ENCODE peak calls at places on chromosome 2, in nine cellular contexts. R is GM12891; T is NCI-H345; H is amygdala; Q is left ventricle myocardium inferior; B is stimulated activated CD4-positive, alpha-beta T cell treated with anti-CD3 and anti-CD28 coated beads, Interleukin-2, amount 100 ng/mL, for 48 hours; E is lower lobe of right lung; G is A549; X is fibroblast of pulmonary artery. D is an unnamed sample.

GRCh38 chr2:231545105-231545902 is 15.1 kb upstream of the NMUR1 start:
- DNase-seq in H (peak; percentile 56), T (no peak), X (peak; percentile 78), G (no peak), R (peak; percentile 73), B (peak; percentile 49), Q (peak; percentile 60), E (peak; percentile 76), D (peak; percentile 88)

GRCh38 chr2:28437142-28437835 is 44.6 kb downstream of the FOSL2 start:
- DNase-seq in Q (no peak), G (no peak), X (no peak), H (no peak), E (peak; percentile 85), T (no peak), B (no peak), R (no peak), D (no peak)

GRCh38 chr2:218805627-218806026 is 23.7 kb downstream of the CYP27A1 start:
- DNase-seq in E (no peak), X (peak; percentile 42), B (no peak), G (no peak), R (no peak), T (no peak), H (no peak), Q (no peak), D (peak; percentile 81)

GRCh38 chr2:33796511-33796910 is 197.4 kb upstream of the FAM98A start:
- DNase-seq in G (no peak), T (no peak), B (no peak), R (no peak), H (no peak), Q (no peak), E (no peak), X (no peak), D (no peak)

GRCh38 chr2:127403460-127403859 is 14.8 kb upstream of the PROC start:
- DNase-seq in R (no peak), X (no peak), H (no peak), E (no peak), B (no peak), T (no peak), Q (no peak), G (no peak), D (no peak)

GRCh38 chr2:36545871-36546416 is 52.0 kb downstream of the FEZ2 start:
- DNase-seq in T (no peak), Q (no peak), E (no peak), H (no peak), R (no peak), X (no peak), B (no peak), G (no peak), D (no peak)

GRCh38 chr2:10305254-10305635 is 2.5 kb downstream of the HPCAL1 start:
- DNase-seq in T (no peak), H (no peak), B (no peak), R (no peak), X (no peak), Q (no peak), E (no peak), G (no peak), D (peak; percentile 12)

GRCh38 chr2:211364911-211365310 is 808.5 kb downstream of the CPS1 start:
- DNase-seq in X (no peak), E (no peak), Q (no peak), H (no peak), T (no peak), B (no peak), G (no peak), R (no peak), D (no peak)

GRCh38 chr2:237901932-237902846 is 42.8 kb downstream of the RAMP1 start:
- DNase-seq in B (no peak), T (no peak), E (peak; percentile 42), X (no peak), H (no peak), Q (no peak), R (no peak), G (no peak), D (no peak)

GRCh38 chr2:240109386-240109785 is 26.7 kb downstream of the COPS9 start:
- DNase-seq in G (no peak), R (no peak), E (no peak), B (no peak), H (no peak), T (no peak), Q (no peak), X (no peak), D (no peak)

GRCh38 chr2:50951416-50951815 is 80.5 kb downstream of the NRXN1 start:
- DNase-seq in T (no peak), Q (no peak), X (peak; percentile 53), H (no peak), R (no peak), G (no peak), B (no peak), E (no peak), D (peak; percentile 31)